ENCODE peak calls at places on chromosomes 1 and 21, in four cellular contexts. One of them, this sample, is unnamed.

GRCh38 chr21:45292399-45293213 is 4.9 kb upstream of the POFUT2 start:
- DNase-seq in mucosa of descending colon: peak; percentile 81
- DNase-seq in glutamatergic neuron: peak; percentile 91
- DNase-seq in IMR-90: peak; percentile 86
- DNase-seq in this sample: no peak

GRCh38 chr1:160167580-160167979 is 16.2 kb downstream of the ATP1A4 start:
- DNase-seq in glutamatergic neuron: no peak
- DNase-seq in IMR-90: peak; percentile 11
- DNase-seq in mucosa of descending colon: no peak
- DNase-seq in this sample: no peak

GRCh38 chr1:206967096-206967851 is 3.0 kb downstream of the FCAMR start:
- DNase-seq in IMR-90: peak; percentile 29
- DNase-seq in mucosa of descending colon: no peak
- DNase-seq in glutamatergic neuron: no peak
- DNase-seq in this sample: no peak

GRCh38 chr1:177800386-177801058 is 169.3 kb downstream of the SEC16B start:
- DNase-seq in mucosa of descending colon: no peak
- DNase-seq in glutamatergic neuron: no peak
- DNase-seq in IMR-90: peak; percentile 35
- DNase-seq in this sample: no peak

GRCh38 chr1:59290173-59290954 is 6.5 kb upstream of the FGGY start:
- DNase-seq in mucosa of descending colon: peak; percentile 50
- DNase-seq in glutamatergic neuron: no peak
- DNase-seq in IMR-90: peak; percentile 52
- DNase-seq in this sample: no peak

GRCh38 chr21:32064511-32064910 is 191.7 kb downstream of the HUNK start:
- DNase-seq in mucosa of descending colon: no peak
- DNase-seq in glutamatergic neuron: no peak
- DNase-seq in IMR-90: no peak
- DNase-seq in this sample: no peak

GRCh38 chr1:48673725-48674124 is 103.0 kb downstream of the BEND5 start:
- DNase-seq in glutamatergic neuron: peak; percentile 43
- DNase-seq in mucosa of descending colon: no peak
- DNase-seq in IMR-90: no peak
- DNase-seq in this sample: no peak

GRCh38 chr1:78303620-78304019 is 187.2 kb upstream of the PTGFR start:
- DNase-seq in mucosa of descending colon: no peak
- DNase-seq in IMR-90: peak; percentile 95
- DNase-seq in glutamatergic neuron: no peak
- DNase-seq in this sample: no peak

GRCh38 chr1:45016767-45017166 is 4.7 kb downstream of the UROD start:
- DNase-seq in IMR-90: no peak
- DNase-seq in glutamatergic neuron: no peak
- DNase-seq in mucosa of descending colon: no peak
- DNase-seq in this sample: no peak

GRCh38 chr1:243281672-243282071 is 25.8 kb downstream of the SDCCAG8 start:
- DNase-seq in IMR-90: no peak
- DNase-seq in mucosa of descending colon: no peak
- DNase-seq in glutamatergic neuron: no peak
- DNase-seq in this sample: no peak

GRCh38 chr1:30876451-30877204 is 31.9 kb downstream of the SDC3 start:
- DNase-seq in IMR-90: no peak
- DNase-seq in glutamatergic neuron: no peak
- DNase-seq in mucosa of descending colon: no peak
- DNase-seq in this sample: no peak

GRCh38 chr1:27402349-27402754 is 9.9 kb downstream of the GPR3 start:
- DNase-seq in glutamatergic neuron: no peak
- DNase-seq in mucosa of descending colon: peak; percentile 83
- DNase-seq in IMR-90: peak; percentile 55
- DNase-seq in this sample: no peak

GRCh38 chr1:202159534-202160371 is 649 bp downstream of the PTPN7 start:
- DNase-seq in glutamatergic neuron: no peak
- DNase-seq in mucosa of descending colon: no peak
- DNase-seq in IMR-90: no peak
- DNase-seq in this sample: no peak

GRCh38 chr1:8097077-8097799 is 71.1 kb upstream of the ERRFI1 start:
- DNase-seq in glutamatergic neuron: no peak
- DNase-seq in mucosa of descending colon: no peak
- DNase-seq in IMR-90: peak; percentile 96
- DNase-seq in this sample: no peak

GRCh38 chr1:162627662-162628296 is 4.5 kb upstream of the DDR2 start:
- DNase-seq in IMR-90: peak; percentile 53
- DNase-seq in mucosa of descending colon: no peak
- DNase-seq in glutamatergic neuron: no peak
- DNase-seq in this sample: no peak

GRCh38 chr1:227766653-227767277 is 31.5 kb downstream of the SNAP47 start:
- DNase-seq in IMR-90: no peak
- DNase-seq in mucosa of descending colon: peak; percentile 44
- DNase-seq in glutamatergic neuron: no peak
- DNase-seq in this sample: no peak

GRCh38 chr1:183284086-183284485 is 98.0 kb downstream of the LAMC2 start:
- DNase-seq in mucosa of descending colon: no peak
- DNase-seq in IMR-90: no peak
- DNase-seq in glutamatergic neuron: no peak
- DNase-seq in this sample: no peak

GRCh38 chr1:54904476-54905048 is 17.6 kb upstream of the DHCR24 start:
- DNase-seq in mucosa of descending colon: no peak
- DNase-seq in IMR-90: peak; percentile 82
- DNase-seq in glutamatergic neuron: no peak
- DNase-seq in this sample: no peak

GRCh38 chr1:154966111-154966510 is 4.4 kb downstream of the SHC1 start:
- DNase-seq in glutamatergic neuron: no peak
- DNase-seq in mucosa of descending colon: peak; percentile 45
- DNase-seq in IMR-90: no peak
- DNase-seq in this sample: peak; percentile 33

GRCh38 chr1:21553116-21553926 is 44.1 kb downstream of the ALPL start:
- DNase-seq in IMR-90: peak; percentile 89
- DNase-seq in glutamatergic neuron: no peak
- DNase-seq in mucosa of descending colon: no peak
- DNase-seq in this sample: no peak
- TF ChIP-seq CTCF in IMR-90: no peak
- TF ChIP-seq CTCF in glutamatergic neuron: no peak
- TF ChIP-seq CTCF in mucosa of descending colon: no peak
- TF ChIP-seq CTCF in this sample: no peak

DNA sequence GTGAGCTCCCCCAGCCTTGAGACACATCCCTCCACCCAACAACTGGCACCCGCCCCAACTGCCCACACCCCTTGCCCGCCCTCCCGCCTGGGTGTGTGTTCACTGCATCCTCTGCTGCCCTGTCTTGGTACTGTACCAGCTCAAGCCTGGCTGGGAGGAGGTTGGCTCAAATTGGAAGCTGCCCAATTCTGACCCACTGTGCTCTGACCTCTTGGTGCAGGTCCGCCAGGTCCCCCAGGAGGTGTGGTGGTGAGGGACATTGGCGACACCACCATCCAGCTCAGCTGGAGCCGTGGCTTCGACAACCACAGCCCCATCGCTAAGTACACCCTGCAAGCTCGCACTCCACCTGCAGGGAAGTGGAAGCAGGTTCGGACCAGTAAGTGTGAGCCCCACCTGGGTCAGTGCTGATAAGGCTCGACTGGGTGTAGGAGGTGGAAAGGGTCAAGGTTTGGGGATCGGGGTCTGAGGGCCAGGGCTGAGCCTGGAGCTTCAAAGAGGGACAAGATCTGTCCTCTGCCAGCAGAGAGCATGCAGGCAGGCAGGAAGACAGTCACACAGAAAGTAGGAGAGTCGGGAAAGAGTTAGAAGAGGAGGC is 17.9 kb downstream of the TMEM81 start:
- DNase-seq in glutamatergic neuron: no peak
- DNase-seq in IMR-90: no peak
- DNase-seq in mucosa of descending colon: no peak
- DNase-seq in this sample: peak; percentile 77
- TF ChIP-seq CTCF in glutamatergic neuron: no peak
- TF ChIP-seq CTCF in IMR-90: peak; percentile 2
- TF ChIP-seq CTCF in mucosa of descending colon: no peak
- TF ChIP-seq CTCF in this sample: peak; percentile 40

GRCh38 chr1:92960395-92961130 is 699 bp downstream of the DIPK1A start:
- DNase-seq in mucosa of descending colon: no peak
- DNase-seq in IMR-90: peak; percentile 82
- DNase-seq in glutamatergic neuron: peak; percentile 48
- DNase-seq in this sample: no peak
- TF ChIP-seq CTCF in mucosa of descending colon: no peak
- TF ChIP-seq CTCF in IMR-90: peak; percentile 75
- TF ChIP-seq CTCF in glutamatergic neuron: no peak
- TF ChIP-seq CTCF in this sample: peak; percentile 85

DNA sequence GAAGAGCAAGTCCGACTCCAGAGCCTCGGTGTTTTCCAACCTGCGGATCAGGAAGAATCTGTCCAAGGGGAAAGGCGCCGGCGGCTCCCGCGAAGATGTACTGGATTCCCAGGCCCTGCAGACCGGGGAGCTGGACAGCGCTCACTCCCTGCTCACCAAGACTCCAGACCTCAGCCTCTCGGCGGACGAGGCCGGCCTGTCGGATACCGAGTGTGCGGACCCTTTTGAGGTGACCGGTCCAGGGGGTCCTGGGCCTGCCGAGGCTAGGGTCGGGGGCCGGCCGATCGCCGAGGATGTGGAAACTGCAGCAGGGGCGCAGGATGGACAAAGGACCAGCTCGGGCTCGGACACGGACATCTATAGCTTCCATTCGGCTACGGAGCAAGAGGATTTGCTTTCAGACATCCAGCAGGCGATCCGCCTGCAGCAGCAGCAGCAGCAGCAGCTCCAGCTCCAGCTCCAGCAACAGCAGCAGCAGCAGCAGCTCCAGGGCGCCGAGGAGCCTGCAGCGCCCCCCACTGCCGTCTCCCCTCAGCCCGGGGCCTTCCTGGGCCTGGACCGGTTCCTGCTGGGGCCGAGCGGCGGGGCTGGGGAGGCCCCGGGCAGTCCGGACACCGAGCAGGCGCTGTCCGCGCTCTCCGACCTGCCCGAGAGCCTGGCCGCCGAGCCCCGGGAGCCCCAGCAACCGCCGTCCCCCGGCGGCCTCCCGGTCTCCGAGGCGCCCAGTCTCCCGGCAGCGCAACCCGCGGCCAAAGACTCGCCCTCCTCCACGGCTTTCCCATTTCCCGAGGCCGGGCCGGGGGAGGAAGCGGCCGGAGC is 827 bp downstream of the FMN2 start:
- DNase-seq in mucosa of descending colon: no peak
- DNase-seq in glutamatergic neuron: peak; percentile 60
- DNase-seq in IMR-90: peak; percentile 74
- DNase-seq in this sample: peak; percentile 92
- TF ChIP-seq CTCF in mucosa of descending colon: no peak
- TF ChIP-seq CTCF in glutamatergic neuron: no peak
- TF ChIP-seq CTCF in IMR-90: peak; percentile 35
- TF ChIP-seq CTCF in this sample: peak; percentile 77

DNA sequence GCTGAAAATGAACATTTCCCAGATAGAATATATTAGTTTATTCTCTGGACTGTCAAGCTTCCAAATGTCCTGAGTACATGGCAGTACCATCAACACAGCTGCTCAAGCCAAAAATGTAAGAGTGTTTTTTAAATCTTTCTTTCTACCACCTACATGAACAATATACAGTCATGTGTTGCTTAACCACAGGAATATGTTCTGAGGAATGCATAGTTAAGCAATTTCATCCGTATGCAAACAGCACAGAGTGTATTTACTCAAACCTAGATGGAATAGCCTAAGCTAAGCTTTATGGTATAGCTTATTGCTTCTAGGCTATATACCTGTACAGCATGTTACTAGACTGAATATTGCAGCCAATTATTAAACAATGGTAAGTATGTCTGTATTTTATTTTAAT is 561.9 kb upstream of the ADGRL4 start:
- DNase-seq in glutamatergic neuron: no peak
- DNase-seq in IMR-90: peak; percentile 51
- DNase-seq in mucosa of descending colon: no peak
- DNase-seq in this sample: no peak
- TF ChIP-seq CTCF in glutamatergic neuron: no peak
- TF ChIP-seq CTCF in IMR-90: no peak
- TF ChIP-seq CTCF in mucosa of descending colon: no peak
- TF ChIP-seq CTCF in this sample: no peak

GRCh38 chr1:17661546-17662157 is 93.5 kb upstream of the ACTL8 start:
- DNase-seq in glutamatergic neuron: peak; percentile 91
- DNase-seq in mucosa of descending colon: no peak
- DNase-seq in IMR-90: peak; percentile 44
- DNase-seq in this sample: no peak
- TF ChIP-seq CTCF in glutamatergic neuron: peak; percentile 97
- TF ChIP-seq CTCF in mucosa of descending colon: no peak
- TF ChIP-seq CTCF in IMR-90: peak; percentile 86
- TF ChIP-seq CTCF in this sample: peak; percentile 96

GRCh38 chr1:244835276-244836134 is at the start of gene COX20:
- DNase-seq in IMR-90: peak; percentile 88
- DNase-seq in mucosa of descending colon: peak; percentile 94
- DNase-seq in glutamatergic neuron: peak; percentile 84
- DNase-seq in this sample: no peak

GRCh38 chr1:244836598-244836997 is 1.1 kb downstream of the COX20 start:
- DNase-seq in mucosa of descending colon: no peak
- DNase-seq in glutamatergic neuron: no peak
- DNase-seq in IMR-90: peak; percentile 25
- DNase-seq in this sample: no peak

GRCh38 chr1:244836135-244836521 is 670 bp downstream of the COX20 start:
- DNase-seq in glutamatergic neuron: no peak
- DNase-seq in IMR-90: peak; percentile 47
- DNase-seq in mucosa of descending colon: no peak
- DNase-seq in this sample: no peak

GRCh38 chr1:244834596-244835275 is 722 bp upstream of the COX20 start:
- DNase-seq in mucosa of descending colon: peak; percentile 94
- DNase-seq in glutamatergic neuron: peak; percentile 91
- DNase-seq in IMR-90: peak; percentile 92
- DNase-seq in this sample: peak; percentile 94

GRCh38 chr1:244833734-244834595 is 1.5 kb upstream of the COX20 start:
- DNase-seq in mucosa of descending colon: peak; percentile 73
- DNase-seq in IMR-90: peak; percentile 69
- DNase-seq in glutamatergic neuron: peak; percentile 58
- DNase-seq in this sample: no peak
- TF ChIP-seq CTCF in mucosa of descending colon: no peak
- TF ChIP-seq CTCF in IMR-90: peak; percentile 27
- TF ChIP-seq CTCF in glutamatergic neuron: peak; percentile 32
- TF ChIP-seq CTCF in this sample: peak; percentile 69

GRCh38 chr1:69073176-69073575 is 494.5 kb upstream of the LRRC7 start:
- DNase-seq in mucosa of descending colon: no peak
- DNase-seq in IMR-90: no peak
- DNase-seq in glutamatergic neuron: no peak
- DNase-seq in this sample: no peak
- TF ChIP-seq CTCF in mucosa of descending colon: no peak
- TF ChIP-seq CTCF in IMR-90: no peak
- TF ChIP-seq CTCF in glutamatergic neuron: no peak
- TF ChIP-seq CTCF in this sample: peak; percentile 9

GRCh38 chr21:20045197-20045596 is 953.0 kb upstream of the NCAM2 start:
- DNase-seq in mucosa of descending colon: no peak
- DNase-seq in glutamatergic neuron: no peak
- DNase-seq in IMR-90: no peak
- DNase-seq in this sample: peak; percentile 42

DNA sequence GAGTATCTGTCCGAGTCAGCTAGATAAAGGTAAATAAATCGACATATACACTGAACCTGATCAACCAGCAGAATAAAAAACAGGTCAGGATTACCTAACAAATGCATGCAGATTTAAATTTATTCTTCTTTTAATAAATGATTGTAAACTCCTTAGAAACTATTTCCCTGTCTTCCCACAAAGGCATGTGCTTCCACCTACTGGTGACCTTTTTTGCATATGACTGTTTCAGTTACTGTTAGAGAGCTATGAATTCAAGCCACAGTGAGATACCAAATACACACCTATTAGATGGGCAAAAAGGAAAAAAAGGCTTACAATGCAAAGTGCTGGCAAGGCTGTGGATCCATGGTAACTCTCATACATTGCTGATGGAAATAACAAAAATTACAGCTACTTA is 957.4 kb upstream of the NCAM2 start:
- DNase-seq in IMR-90: no peak
- DNase-seq in glutamatergic neuron: no peak
- DNase-seq in mucosa of descending colon: no peak
- DNase-seq in this sample: no peak
- TF ChIP-seq CTCF in IMR-90: no peak
- TF ChIP-seq CTCF in glutamatergic neuron: peak; percentile 27
- TF ChIP-seq CTCF in mucosa of descending colon: no peak
- TF ChIP-seq CTCF in this sample: peak; percentile 75

This sample was measured in chondrocyte.